ENCODE peak calls at places on chromosome 2, in nine cellular contexts. H, P, M, K, F, U, N, X and V are unnamed samples.

GRCh38 chr2:25354116-25354515 is 12.4 kb upstream of the DNMT3A start:
- DNase-seq in H (no peak), P (no peak), M (no peak), K (no peak), F (no peak), U (no peak), N (no peak), X (no peak), V (no peak)

GRCh38 chr2:1051075-1051474 is 100.4 kb downstream of the SNTG2 start:
- DNase-seq in H (peak), P (no peak), M (no peak), K (no peak), F (no peak), U (peak), N (peak), X (peak), V (no peak)

GRCh38 chr2:234681206-234681605 is 184.3 kb upstream of the ARL4C start:
- DNase-seq in H (no peak), P (no peak), M (no peak), K (no peak), F (no peak), U (no peak), N (no peak), X (no peak), V (no peak)

GRCh38 chr2:135202751-135203150 is 150.7 kb downstream of the RAB3GAP1 start:
- DNase-seq in H (no peak), P (no peak), M (no peak), K (no peak), F (no peak), U (no peak), N (no peak), X (peak), V (no peak)

GRCh38 chr2:152550386-152550785 is 166.9 kb downstream of the PRPF40A start:
- DNase-seq in H (no peak), P (no peak), M (no peak), K (no peak), F (no peak), U (no peak), N (no peak), X (no peak), V (no peak)

GRCh38 chr2:119463990-119464389 is 32.3 kb downstream of the TMEM37 start:
- DNase-seq in H (no peak), P (no peak), M (no peak), K (no peak), F (no peak), U (no peak), N (no peak), X (no peak), V (no peak)

GRCh38 chr2:222900354-222900753 is 39.5 kb downstream of the ACSL3 start:
- DNase-seq in H (no peak), P (no peak), M (no peak), K (peak), F (no peak), U (peak), N (no peak), X (peak), V (peak)

GRCh38 chr2:124874226-124874625 is 849.1 kb downstream of the CNTNAP5 start:
- DNase-seq in H (no peak), P (no peak), M (no peak), K (no peak), F (no peak), U (no peak), N (no peak), X (no peak), V (no peak)

GRCh38 chr2:186059096-186059495 is 320.5 kb downstream of the FSIP2 start:
- DNase-seq in H (no peak), P (no peak), M (no peak), K (peak), F (no peak), U (no peak), N (no peak), X (peak), V (peak)

GRCh38 chr2:98571796-98572195 is 36.5 kb downstream of the COA5 start:
- DNase-seq in H (no peak), P (no peak), M (no peak), K (no peak), F (no peak), U (no peak), N (no peak), X (no peak), V (no peak)

GRCh38 chr2:229133155-229133772 is 137.8 kb downstream of the PID1 start:
- DNase-seq in H (peak), P (no peak), M (no peak), K (peak), F (no peak), U (peak), N (peak), X (peak), V (peak)

GRCh38 chr2:26519396-26519991 is 41.6 kb upstream of the OTOF start:
- DNase-seq in H (no peak), P (no peak), M (no peak), K (no peak), F (no peak), U (no peak), N (no peak), X (no peak), V (no peak)

GRCh38 chr2:101717041-101717817 is 19.7 kb downstream of the MAP4K4 start:
- DNase-seq in H (no peak), P (no peak), M (peak), K (no peak), F (no peak), U (no peak), N (no peak), X (no peak), V (no peak)

GRCh38 chr2:127072970-127073369 is 34.0 kb downstream of the BIN1 start:
- DNase-seq in H (no peak), P (no peak), M (no peak), K (no peak), F (no peak), U (no peak), N (no peak), X (no peak), V (no peak)

GRCh38 chr2:8457092-8457481 is 224.8 kb upstream of the ID2 start:
- DNase-seq in H (no peak), P (no peak), M (no peak), K (no peak), F (no peak), U (no peak), N (no peak), X (no peak), V (no peak)

GRCh38 chr2:238376884-238377391 is 49.8 kb upstream of the ASB1 start:
- DNase-seq in H (no peak), P (peak), M (no peak), K (no peak), F (no peak), U (peak), N (no peak), X (no peak), V (peak)